ENCODE peak calls at places on chromosomes 13 and 19, in eight cellular contexts. F is activated CD4-positive, alpha-beta T cell treated with anti-CD3 and anti-CD28 coated beads, Interleukin-2, amount 50 U/mL, for 24 hours; M is stimulated activated CD8-positive, alpha-beta memory T cell treated with anti-CD3 and anti-CD28 coated beads, Interleukin-2, amount 100 ng/mL, for 1 hour; W is nucleus accumbens; U is neural progenitor cell; T is CD8-positive, alpha-beta memory T cell; I is CD4-positive, alpha-beta T cell; G is WERI-Rb-1. Q is an unnamed sample.

GRCh38 chr13:50104493-50104892 is 89.2 kb downstream of the KCNRG start:
- DNase-seq in M (no peak), G (no peak), I (no peak), W (no peak), F (no peak), U (no peak), T (no peak), Q (no peak)

GRCh38 chr13:45205124-45205523 is 4.3 kb upstream of the KCTD4 start:
- DNase-seq in W (no peak), M (no peak), G (no peak), F (no peak), I (no peak), U (no peak), T (no peak), Q (no peak)

GRCh38 chr19:4910594-4911273 is 1.4 kb downstream of the UHRF1 start:
- DNase-seq in U (peak; percentile 41), I (no peak), F (no peak), T (no peak), W (no peak), M (no peak), G (no peak), Q (peak; percentile 23)

GRCh38 chr13:73708393-73708985 is 425.7 kb downstream of the KLF12 start:
- DNase-seq in U (peak; percentile 76), I (peak; percentile 43), G (peak; percentile 60), M (peak; percentile 22), W (peak; percentile 14), T (peak; percentile 8), F (peak; percentile 52), Q (peak; percentile 45)

GRCh38 chr19:6516018-6516658 is 14.0 kb upstream of the TUBB4A start:
- DNase-seq in T (peak; percentile 51), G (peak; percentile 99), M (peak; percentile 46), W (peak; percentile 92), U (peak; percentile 96), F (peak; percentile 67), I (peak; percentile 41), Q (peak; percentile 97)

GRCh38 chr13:42553098-42554046 is 20.6 kb upstream of the TNFSF11 start:
- DNase-seq in I (no peak), U (no peak), M (no peak), G (no peak), W (no peak), T (no peak), F (no peak), Q (no peak)

GRCh38 chr19:18286973-18287635 is 5.7 kb upstream of the JUND start:
- DNase-seq in T (no peak), U (peak; percentile 70), F (no peak), M (no peak), I (no peak), W (no peak), G (no peak), Q (no peak)

GRCh38 chr13:111031531-111031961 is 83.6 kb upstream of the ARHGEF7 start:
- DNase-seq in F (no peak), U (no peak), W (no peak), I (no peak), T (no peak), M (no peak), G (no peak), Q (no peak)

GRCh38 chr13:110463876-110464510 is 97.5 kb downstream of the RAB20 start:
- DNase-seq in I (no peak), T (no peak), M (no peak), W (no peak), F (no peak), U (no peak), G (no peak), Q (no peak)

GRCh38 chr19:1213391-1214286 is 8.1 kb downstream of the STK11 start:
- DNase-seq in F (no peak), M (no peak), I (peak; percentile 23), W (peak; percentile 37), G (no peak), U (no peak), T (no peak), Q (peak; percentile 27)

GRCh38 chr19:8333771-8334457 is 9.1 kb downstream of the KANK3 start:
- DNase-seq in F (no peak), M (no peak), W (no peak), T (no peak), G (no peak), I (no peak), U (peak; percentile 68), Q (peak; percentile 52)